ENCODE peak calls at places on chromosome 12, in four cellular contexts. A, Y, M and V are unnamed samples.

GRCh38 chr12:12645485-12645884 is 33.8 kb downstream of the CREBL2 start:
- DNase-seq in A (peak), Y (peak), M (peak), V (peak)

GRCh38 chr12:5521456-5522325 is 89.8 kb downstream of the NTF3 start:
- DNase-seq in A (no peak), Y (no peak), M (no peak), V (no peak)

GRCh38 chr12:71746983-71747611 is 7.6 kb upstream of the RAB21 start:
- DNase-seq in A (peak), Y (peak), M (peak), V (peak)

GRCh38 chr12:48084066-48084465 is 21.8 kb downstream of the SENP1 start:
- DNase-seq in A (no peak), Y (peak), M (peak), V (no peak)

GRCh38 chr12:67269632-67270578 is 747 bp downstream of the CAND1 start:
- DNase-seq in A (no peak), Y (peak), M (peak), V (peak)

GRCh38 chr12:67096533-67097318 is 172.4 kb upstream of the CAND1 start:
- DNase-seq in A (no peak), Y (peak), M (no peak), V (no peak)

GRCh38 chr12:92955997-92956663 is 27.0 kb upstream of the EEA1 start:
- DNase-seq in A (no peak), Y (peak), M (no peak), V (no peak)

GRCh38 chr12:132648616-132649225 is 30.1 kb downstream of the P2RX2 start:
- DNase-seq in A (no peak), Y (no peak), M (no peak), V (no peak)

GRCh38 chr12:65470261-65470660 is 191.8 kb downstream of the MSRB3 start:
- DNase-seq in A (no peak), Y (peak), M (no peak), V (no peak)

GRCh38 chr12:90979936-90980335 is 24.8 kb downstream of the EPYC start:
- DNase-seq in A (no peak), Y (peak), M (no peak), V (no peak)

GRCh38 chr12:130121246-130122005 is 40.8 kb upstream of the FZD10 start:
- DNase-seq in A (no peak), Y (peak), M (no peak), V (no peak)

GRCh38 chr12:67721216-67721615 is 72.7 kb downstream of the DYRK2 start:
- DNase-seq in A (no peak), Y (peak), M (no peak), V (no peak)

GRCh38 chr12:46465307-46465706 is 92.7 kb upstream of the SLC38A2 start:
- DNase-seq in A (no peak), Y (no peak), M (no peak), V (no peak)

GRCh38 chr12:64670856-64671639 is 60.8 kb downstream of the RASSF3 start:
- DNase-seq in A (peak), Y (peak), M (no peak), V (no peak)

GRCh38 chr12:66763453-66763852 is 84.6 kb upstream of the GRIP1 start:
- DNase-seq in A (no peak), Y (no peak), M (no peak), V (no peak)

DNA sequence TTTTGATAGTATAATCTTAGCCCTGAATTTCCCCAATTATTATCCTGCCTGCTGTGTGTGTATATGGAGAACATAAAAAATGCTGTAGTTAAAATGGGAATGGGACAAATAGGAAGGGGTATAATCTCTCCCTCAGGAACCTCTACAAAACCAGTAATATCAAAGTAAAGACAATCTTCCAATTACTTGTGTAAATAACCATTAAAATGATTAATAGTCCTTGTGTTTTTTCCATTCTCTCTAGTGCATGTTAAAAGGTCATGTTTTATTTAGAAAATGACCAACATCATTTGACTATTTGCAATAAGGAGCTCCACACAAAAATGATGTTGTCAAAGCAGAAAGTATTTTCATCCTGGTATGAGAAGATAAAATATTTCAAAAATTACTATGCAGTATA is 200.2 kb upstream of the TMTC1 start:
- DNase-seq in A (no peak), Y (no peak), M (no peak), V (no peak)
- TF ChIP-seq EZH2phosphoT487 in A (no peak), Y (no peak), M (no peak), V (no peak)

GRCh38 chr12:107125833-107126232 is 32.5 kb upstream of the CRY1 start:
- DNase-seq in A (no peak), Y (no peak), M (no peak), V (no peak)
- TF ChIP-seq EZH2phosphoT487 in A (no peak), Y (no peak), M (no peak), V (no peak)

GRCh38 chr12:26044007-26044394 is 80.8 kb downstream of the BHLHE41 start:
- DNase-seq in A (no peak), Y (peak), M (no peak), V (no peak)
- TF ChIP-seq EZH2phosphoT487 in A (no peak), Y (no peak), M (no peak), V (no peak)

GRCh38 chr12:74111688-74112360 is 425.8 kb upstream of the ATXN7L3B start:
- DNase-seq in A (peak), Y (no peak), M (peak), V (no peak)
- TF ChIP-seq EZH2phosphoT487 in A (no peak), Y (no peak), M (no peak), V (no peak)

DNA sequence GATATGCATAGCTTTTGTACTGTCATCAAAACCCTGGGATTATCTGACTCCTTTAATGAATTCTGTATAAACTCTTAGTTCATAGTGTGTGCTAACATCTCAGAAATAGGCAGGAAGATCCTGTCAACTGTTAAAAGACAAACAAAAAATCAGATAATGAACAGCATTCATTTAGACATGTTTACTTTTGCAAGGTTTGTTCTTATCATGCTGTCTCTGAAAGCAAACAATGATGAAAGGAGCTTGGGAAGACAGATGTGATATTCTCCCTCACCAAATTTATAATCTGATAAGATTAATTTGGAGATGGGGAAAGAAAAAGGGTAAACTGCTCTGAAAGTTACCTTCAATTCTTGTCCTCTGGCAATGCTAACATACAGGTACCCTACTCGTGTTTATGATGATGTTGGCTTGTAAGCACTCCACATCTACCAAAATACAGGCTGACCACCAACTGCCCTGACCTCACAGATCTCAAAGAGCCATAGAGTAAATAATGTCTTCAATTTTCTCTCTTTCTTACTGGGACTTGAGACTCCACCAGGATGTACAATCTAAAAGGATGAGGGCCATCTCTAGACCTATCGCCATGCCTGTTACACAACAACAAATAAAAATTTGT is 233.8 kb downstream of the SSPN start:
- DNase-seq in A (no peak), Y (no peak), M (no peak), V (no peak)
- TF ChIP-seq EZH2phosphoT487 in A (no peak), Y (no peak), M (no peak), V (no peak)

DNA sequence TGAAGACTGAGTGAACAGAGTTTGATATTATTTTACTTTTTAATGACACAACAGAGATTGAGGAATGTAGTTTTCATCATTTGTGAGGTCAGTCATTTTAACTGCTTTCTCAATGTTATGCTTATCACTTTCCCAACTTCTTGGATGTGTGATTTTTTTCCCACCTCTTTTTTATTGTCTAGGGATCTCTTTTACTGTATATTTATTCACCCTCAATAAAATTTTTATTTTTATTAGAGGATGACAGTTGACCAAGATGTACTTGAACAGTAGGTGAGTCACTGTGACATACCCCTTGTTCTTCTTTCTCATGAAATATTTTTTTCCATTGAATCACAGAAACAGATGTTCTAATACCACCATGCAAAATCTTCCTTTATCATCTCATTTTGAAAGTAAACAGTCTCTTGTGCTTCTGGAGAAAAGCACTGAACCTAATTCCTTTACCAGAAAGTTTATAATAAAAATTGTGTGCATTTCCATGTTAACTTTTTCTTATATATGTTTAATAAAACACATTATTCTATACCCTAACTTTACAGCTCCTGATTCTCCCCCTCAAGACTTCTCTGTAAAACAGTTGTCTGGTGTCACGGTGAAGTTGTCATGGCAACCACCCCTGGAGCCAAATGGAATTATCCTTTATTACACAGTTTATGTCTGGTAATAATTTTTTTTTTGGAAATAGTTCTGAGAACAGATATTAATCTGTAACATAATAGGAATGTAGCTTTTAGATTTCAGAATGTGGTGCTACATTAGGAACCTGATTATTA is 65.9 kb downstream of the PTPRQ start:
- DNase-seq in A (no peak), Y (peak), M (no peak), V (no peak)
- TF ChIP-seq EZH2phosphoT487 in A (no peak), Y (peak), M (no peak), V (no peak)

GRCh38 chr12:120352117-120352516 is 16.8 kb downstream of the MSI1 start:
- DNase-seq in A (no peak), Y (peak), M (no peak), V (no peak)
- TF ChIP-seq EZH2phosphoT487 in A (no peak), Y (no peak), M (no peak), V (no peak)

GRCh38 chr12:107702106-107702505 is 16.5 kb downstream of the PWP1 start:
- DNase-seq in A (no peak), Y (no peak), M (no peak), V (no peak)
- TF ChIP-seq EZH2phosphoT487 in A (no peak), Y (no peak), M (no peak), V (no peak)